ENCODE peak calls at places on chromosomes 2 and 18, in four cellular contexts. T is PC-9, A is bronchial epithelial cell, L is endothelial cell. H is an unnamed sample.

GRCh38 chr2:13522917-13523821 is 806.4 kb downstream of the TRIB2 start:
- DNase-seq in T (peak; percentile 8), A (peak; percentile 89), L (no peak), H (no peak)

GRCh38 chr2:100733344-100734187 is 86.4 kb upstream of the NPAS2 start:
- DNase-seq in T (peak; percentile 18), A (peak; percentile 41), L (no peak), H (no peak)

GRCh38 chr2:130241041-130241707 is 42.9 kb upstream of the TUBA3E start:
- DNase-seq in T (peak; percentile 74), A (peak; percentile 91), L (no peak), H (no peak)

GRCh38 chr2:163592954-163593622 is 142.7 kb downstream of the FIGN start:
- DNase-seq in T (no peak), A (no peak), L (no peak), H (no peak)

GRCh38 chr2:86809481-86810121 is 18.9 kb upstream of the CD8A start:
- DNase-seq in T (no peak), A (no peak), L (no peak), H (no peak)

GRCh38 chr2:64654063-64654811 is 524 bp upstream of the SERTAD2 start:
- DNase-seq in T (peak; percentile 87), A (peak; percentile 46), L (peak; percentile 68), H (peak; percentile 94)

GRCh38 chr2:145860083-145860482 is 1340.2 kb upstream of the ZEB2 start:
- DNase-seq in T (no peak), A (peak; percentile 62), L (no peak), H (no peak)

GRCh38 chr2:156457523-156458228 is 21.5 kb downstream of the GPD2 start:
- DNase-seq in T (no peak), A (no peak), L (no peak), H (no peak)

GRCh38 chr2:55133467-55134315 is 83.4 kb upstream of the RTN4 start:
- DNase-seq in T (no peak), A (no peak), L (no peak), H (no peak)

GRCh38 chr18:67864677-67865340 is 348.3 kb upstream of the DSEL start:
- DNase-seq in T (no peak), A (peak; percentile 3), L (no peak), H (no peak)

GRCh38 chr2:21981127-21981526 is 857.4 kb downstream of the TDRD15 start:
- DNase-seq in T (no peak), A (peak; percentile 28), L (no peak), H (no peak)

GRCh38 chr2:211454684-211455083 is 898.3 kb downstream of the CPS1 start:
- DNase-seq in T (no peak), A (no peak), L (no peak), H (no peak)

GRCh38 chr2:233565685-233566140 is 869 bp downstream of the USP40 start:
- DNase-seq in T (no peak), A (no peak), L (no peak), H (no peak)

GRCh38 chr2:102114851-102115497 is 27.6 kb upstream of the IL1R1 start:
- DNase-seq in T (no peak), A (peak; percentile 44), L (no peak), H (no peak)

GRCh38 chr2:45944075-45944474 is 292.6 kb downstream of the PRKCE start:
- DNase-seq in T (peak; percentile 60), A (peak; percentile 60), L (no peak), H (no peak)

GRCh38 chr2:19021721-19022120 is 336.7 kb downstream of the OSR1 start:
- DNase-seq in T (no peak), A (no peak), L (no peak), H (no peak)

GRCh38 chr2:143524001-143524608 is 394.9 kb downstream of the ARHGAP15 start:
- DNase-seq in T (no peak), A (no peak), L (no peak), H (no peak)

GRCh38 chr2:120760446-120761135 is 24.9 kb downstream of the GLI2 start:
- DNase-seq in T (no peak), A (no peak), L (no peak), H (no peak)

GRCh38 chr2:153986488-153987229 is 114.9 kb downstream of the GALNT13 start:
- DNase-seq in T (peak; percentile 3), A (peak; percentile 39), L (no peak), H (no peak)

GRCh38 chr2:157194097-157194688 is 63.3 kb upstream of the GALNT5 start:
- DNase-seq in T (peak; percentile 3), A (peak; percentile 61), L (peak; percentile 20), H (no peak)

GRCh38 chr2:78992451-78992806 is 33.1 kb upstream of the REG3G start:
- DNase-seq in T (no peak), A (no peak), L (peak; percentile 48), H (no peak)

GRCh38 chr18:77020561-77020960 is 112.0 kb downstream of the MBP start:
- DNase-seq in T (no peak), A (no peak), L (no peak), H (no peak)

GRCh38 chr2:205934443-205934842 is 151.5 kb downstream of the INO80D start:
- DNase-seq in T (no peak), A (peak; percentile 12), L (no peak), H (no peak)

GRCh38 chr18:43482600-43482999 is 205.3 kb upstream of the SYT4 start:
- DNase-seq in T (no peak), A (no peak), L (no peak), H (no peak)

GRCh38 chr2:42138163-42139016 is 30.8 kb upstream of the EML4 start:
- DNase-seq in T (peak; percentile 74), A (peak; percentile 74), L (no peak), H (peak; percentile 84)

GRCh38 chr18:45399146-45399545 is 216.1 kb upstream of the SLC14A2 start:
- DNase-seq in T (no peak), A (no peak), L (no peak), H (no peak)

GRCh38 chr2:609520-610280 is 67.5 kb downstream of the TMEM18 start:
- DNase-seq in T (no peak), A (no peak), L (no peak), H (peak; percentile 64)

GRCh38 chr2:33213648-33214047 is 262.8 kb upstream of the RASGRP3 start:
- DNase-seq in T (no peak), A (no peak), L (no peak), H (no peak)

GRCh38 chr2:106566050-106566449 is 78.9 kb downstream of the CD8B2 start:
- DNase-seq in T (no peak), A (peak; percentile 71), L (no peak), H (no peak)

GRCh38 chr2:62999905-63000304 is 50.7 kb upstream of the OTX1 start:
- DNase-seq in T (peak; percentile 23), A (peak; percentile 83), L (no peak), H (no peak)

GRCh38 chr2:143807192-143807591 is 678.0 kb downstream of the ARHGAP15 start:
- DNase-seq in T (no peak), A (peak; percentile 23), L (no peak), H (no peak)

GRCh38 chr2:66390811-66391210 is 44.1 kb upstream of the MEIS1 start:
- DNase-seq in T (no peak), A (peak; percentile 87), L (no peak), H (no peak)

GRCh38 chr2:164178835-164179470 is 442.3 kb downstream of the GRB14 start:
- DNase-seq in T (no peak), A (peak; percentile 25), L (no peak), H (no peak)

GRCh38 chr18:67266591-67267237 is 249.8 kb downstream of the DSEL start:
- DNase-seq in T (no peak), A (peak; percentile 84), L (no peak), H (no peak)

GRCh38 chr18:41529093-41529492 is 425.9 kb upstream of the PIK3C3 start:
- DNase-seq in T (no peak), A (no peak), L (no peak), H (no peak)

GRCh38 chr2:238505119-238505891 is 78.6 kb downstream of the ASB1 start:
- DNase-seq in T (peak; percentile 49), A (no peak), L (no peak), H (no peak)

GRCh38 chr2:108220942-108221541 is 18.7 kb upstream of the SULT1C3 start:
- DNase-seq in T (no peak), A (no peak), L (no peak), H (no peak)

GRCh38 chr2:240227538-240228428 is 87.3 kb upstream of the OTOS start:
- DNase-seq in T (peak; percentile 0), A (no peak), L (peak; percentile 1), H (peak; percentile 66)

GRCh38 chr2:240224676-240225075 is 84.2 kb upstream of the OTOS start:
- DNase-seq in T (no peak), A (peak; percentile 39), L (no peak), H (no peak)

GRCh38 chr2:240225116-240225515 is 84.7 kb upstream of the OTOS start:
- DNase-seq in T (no peak), A (no peak), L (no peak), H (peak; percentile 49)

GRCh38 chr2:240226672-240227537 is 86.4 kb upstream of the OTOS start:
- DNase-seq in T (peak; percentile 0), A (no peak), L (no peak), H (peak; percentile 82)

GRCh38 chr2:240225660-240226475 is 85.4 kb upstream of the OTOS start:
- DNase-seq in T (peak; percentile 3), A (peak; percentile 18), L (no peak), H (peak; percentile 34)
- TF ChIP-seq CTCF in T (peak; percentile 54), A (peak; percentile 47), L (no peak), H (peak; percentile 23)

GRCh38 chr2:227471924-227472264 is at the start of gene AGFG1:
- DNase-seq in T (peak; percentile 87), A (peak; percentile 57), L (peak; percentile 91), H (peak; percentile 96)
- TF ChIP-seq CTCF in T (peak; percentile 96), A (peak; percentile 96), L (peak; percentile 95), H (peak; percentile 99)

DNA sequence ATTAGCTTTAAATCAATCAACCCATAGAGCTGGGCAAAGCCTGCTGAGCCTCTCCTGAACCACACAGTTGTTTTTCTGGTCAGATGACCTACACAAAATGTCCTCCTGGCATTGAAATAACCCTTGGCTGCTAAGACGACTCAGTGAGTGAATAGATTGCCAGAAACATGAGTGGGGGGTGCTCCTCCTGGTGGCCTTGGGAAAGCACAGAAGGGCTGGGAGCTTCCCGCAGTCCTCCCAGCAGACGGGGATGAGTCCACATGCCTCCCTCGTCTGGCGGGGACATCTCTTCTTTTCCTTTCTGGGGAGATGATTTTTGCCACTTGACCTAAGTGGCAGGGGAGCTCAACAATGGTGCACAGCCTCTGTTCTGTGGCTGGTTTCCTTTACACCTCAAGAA is 15.0 kb downstream of the MAL start:
- DNase-seq in T (no peak), A (no peak), L (no peak), H (no peak)
- TF ChIP-seq CTCF in T (no peak), A (no peak), L (no peak), H (no peak)

DNA sequence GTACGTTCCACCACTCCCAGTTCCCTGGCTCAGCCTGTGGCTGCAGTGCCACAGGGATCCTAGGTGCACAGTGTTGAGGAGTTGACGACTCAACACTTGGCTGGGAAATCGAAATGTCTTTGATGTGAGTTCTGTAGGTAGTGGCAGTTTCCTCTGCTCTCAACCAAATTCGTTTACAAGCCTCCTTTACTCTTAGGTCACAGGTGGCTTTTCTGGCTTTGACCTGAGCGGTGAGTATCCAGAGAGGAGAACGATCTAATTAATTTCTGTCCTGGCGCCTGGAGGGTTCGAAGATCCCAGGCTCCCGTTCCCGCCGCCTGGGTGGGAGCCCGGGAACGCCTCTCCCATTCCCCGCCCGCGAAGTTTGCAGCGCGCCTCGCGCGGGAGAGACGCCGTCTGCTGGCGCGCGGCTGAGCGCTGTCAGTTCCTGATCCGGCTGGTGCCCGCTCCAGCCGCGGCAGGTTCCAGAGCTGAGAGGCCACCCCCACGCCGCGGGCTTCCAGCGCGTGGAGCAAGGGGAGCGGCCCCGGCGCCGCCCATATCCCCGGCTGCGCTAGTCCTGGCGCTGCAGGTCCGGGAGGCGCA is at the start of gene LAMA3:
- DNase-seq in T (peak; percentile 53), A (peak; percentile 39), L (peak; percentile 41), H (no peak)
- TF ChIP-seq CTCF in T (no peak), A (peak; percentile 59), L (no peak), H (no peak)